ENCODE peak calls at places on chromosomes 3 and 15, in seven cellular contexts. B, G, M, X, J, W and N are unnamed samples.

GRCh38 chr3:123660900-123661299 is 76.0 kb upstream of the HACD2 start:
- DNase-seq in B (peak), G (no peak), M (no peak), X (no peak), J (no peak), W (no peak), N (no peak)

GRCh38 chr15:65323071-65323511 is 18.6 kb downstream of the RNU5B-1 start:
- DNase-seq in B (peak), G (peak), M (no peak), X (no peak), J (no peak), W (no peak), N (no peak)

GRCh38 chr3:181493423-181493822 is 218.3 kb upstream of the SOX2 start:
- DNase-seq in B (no peak), G (no peak), M (no peak), X (no peak), J (no peak), W (no peak), N (no peak)

GRCh38 chr15:74413350-74414080 is 20.2 kb downstream of the SEMA7A start:
- DNase-seq in B (no peak), G (no peak), M (no peak), X (no peak), J (no peak), W (no peak), N (no peak)

GRCh38 chr3:176046717-176047116 is 1150.6 kb downstream of the TBL1XR1 start:
- DNase-seq in B (peak), G (no peak), M (no peak), X (no peak), J (no peak), W (no peak), N (no peak)

GRCh38 chr15:51267047-51267713 is 71.2 kb downstream of the CYP19A1 start:
- DNase-seq in B (peak), G (no peak), M (no peak), X (peak), J (no peak), W (no peak), N (no peak)

GRCh38 chr3:16550305-16550675 is 36.8 kb upstream of the RFTN1 start:
- DNase-seq in B (no peak), G (no peak), M (no peak), X (peak), J (no peak), W (no peak), N (no peak)

GRCh38 chr15:89690276-89691218 is at the start of the genes PEX11A and WDR93:
- DNase-seq in B (peak), G (no peak), M (peak), X (peak), J (peak), W (peak), N (peak)

GRCh38 chr15:76802411-76802810 is 102.7 kb downstream of the SCAPER start:
- DNase-seq in B (no peak), G (no peak), M (no peak), X (no peak), J (no peak), W (no peak), N (no peak)

GRCh38 chr15:78768096-78768495 is 43.2 kb downstream of the ADAMTS7 start:
- DNase-seq in B (no peak), G (no peak), M (no peak), X (no peak), J (no peak), W (no peak), N (no peak)

GRCh38 chr3:44173263-44173662 is 68.4 kb upstream of the TOPAZ1 start:
- DNase-seq in B (no peak), G (no peak), M (no peak), X (no peak), J (no peak), W (no peak), N (no peak)

GRCh38 chr15:74213858-74214284 is 11.3 kb upstream of the STRA6 start:
- DNase-seq in B (no peak), G (peak), M (no peak), X (no peak), J (no peak), W (no peak), N (no peak)

GRCh38 chr3:185586644-185586964 is 509 bp downstream of the SENP2 start:
- DNase-seq in B (no peak), G (no peak), M (peak), X (no peak), J (no peak), W (no peak), N (no peak)

GRCh38 chr3:19866751-19867347 is 67.2 kb downstream of the EFHB start:
- DNase-seq in B (peak), G (peak), M (peak), X (peak), J (peak), W (peak), N (peak)

GRCh38 chr15:29428925-29429573 is 159.4 kb upstream of the NSMCE3 start:
- DNase-seq in B (no peak), G (no peak), M (no peak), X (no peak), J (no peak), W (no peak), N (no peak)

GRCh38 chr15:89630260-89630659 is 25.0 kb downstream of the KIF7 start:
- DNase-seq in B (no peak), G (no peak), M (no peak), X (no peak), J (no peak), W (no peak), N (no peak)

GRCh38 chr3:37221407-37221806 is 47.0 kb upstream of the LRRFIP2 start:
- DNase-seq in B (no peak), G (no peak), M (peak), X (no peak), J (peak), W (no peak), N (peak)

GRCh38 chr3:99683465-99683864 is 45.1 kb downstream of the COL8A1 start:
- DNase-seq in B (no peak), G (no peak), M (no peak), X (no peak), J (no peak), W (no peak), N (no peak)

GRCh38 chr3:153958635-153959320 is 162.4 kb upstream of the ARHGEF26 start:
- DNase-seq in B (peak), G (no peak), M (no peak), X (no peak), J (no peak), W (no peak), N (no peak)

GRCh38 chr3:141307351-141308059 is 60.8 kb upstream of the ZBTB38 start:
- DNase-seq in B (no peak), G (no peak), M (no peak), X (no peak), J (no peak), W (no peak), N (no peak)

GRCh38 chr15:36701336-36701735 is 121.9 kb downstream of the CDIN1 start:
- DNase-seq in B (no peak), G (no peak), M (no peak), X (no peak), J (no peak), W (no peak), N (no peak)

GRCh38 chr3:52979190-52979983 is 66.5 kb downstream of the SFMBT1 start:
- DNase-seq in B (no peak), G (no peak), M (no peak), X (no peak), J (no peak), W (no peak), N (no peak)

GRCh38 chr3:52978109-52978754 is 67.6 kb downstream of the SFMBT1 start:
- DNase-seq in B (no peak), G (no peak), M (no peak), X (no peak), J (no peak), W (no peak), N (no peak)

GRCh38 chr3:52971895-52972294 is 74.0 kb downstream of the SFMBT1 start:
- DNase-seq in B (no peak), G (no peak), M (no peak), X (no peak), J (no peak), W (no peak), N (no peak)

DNA sequence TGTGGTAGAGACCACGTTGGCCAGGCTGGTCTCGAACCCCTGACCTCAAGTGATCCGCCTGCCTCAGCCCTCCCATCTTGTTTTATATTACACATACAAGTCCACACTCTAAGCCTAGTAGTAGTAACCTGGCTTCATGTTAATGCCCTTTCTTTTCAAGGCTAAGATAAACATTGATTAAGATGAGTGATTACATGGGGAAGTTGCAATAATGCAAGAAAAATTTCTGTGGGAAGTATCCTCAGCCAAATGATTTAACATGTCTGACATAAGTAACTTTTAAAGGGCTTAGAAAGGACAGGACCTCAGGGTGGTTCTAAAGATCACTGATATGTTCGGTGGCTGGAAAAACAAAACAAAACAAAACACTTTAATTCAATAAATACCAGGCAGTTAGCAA is 72.1 kb downstream of the SFMBT1 start:
- DNase-seq in B (no peak), G (no peak), M (no peak), X (no peak), J (no peak), W (no peak), N (no peak)
- TF ChIP-seq JUND in B (no peak), G (no peak), M (no peak), X (no peak), J (no peak), W (no peak), N (no peak)

DNA sequence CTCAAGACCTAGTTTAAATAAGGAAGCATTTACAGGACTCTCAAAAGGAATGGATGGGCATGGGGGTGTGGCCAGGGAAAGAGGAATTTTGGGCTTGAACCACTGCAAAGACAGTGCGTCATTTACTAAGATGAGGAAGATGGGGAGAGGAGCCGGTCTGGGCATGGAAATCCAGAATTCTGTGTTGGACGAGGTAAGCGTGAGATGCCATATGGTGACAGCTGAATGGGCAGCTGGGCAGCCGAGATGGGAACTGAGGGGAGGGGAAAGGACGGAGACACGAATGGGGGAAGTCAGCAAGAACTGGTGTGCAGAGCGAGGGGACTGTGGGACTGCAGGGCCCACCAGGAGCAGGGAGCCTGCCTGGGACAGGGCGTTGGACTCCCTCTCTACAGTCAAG is 24.2 kb downstream of the TMEM44 start:
- DNase-seq in B (no peak), G (no peak), M (no peak), X (no peak), J (no peak), W (no peak), N (no peak)
- TF ChIP-seq JUND in B (no peak), G (no peak), M (no peak), X (no peak), J (no peak), W (no peak), N (no peak)

DNA sequence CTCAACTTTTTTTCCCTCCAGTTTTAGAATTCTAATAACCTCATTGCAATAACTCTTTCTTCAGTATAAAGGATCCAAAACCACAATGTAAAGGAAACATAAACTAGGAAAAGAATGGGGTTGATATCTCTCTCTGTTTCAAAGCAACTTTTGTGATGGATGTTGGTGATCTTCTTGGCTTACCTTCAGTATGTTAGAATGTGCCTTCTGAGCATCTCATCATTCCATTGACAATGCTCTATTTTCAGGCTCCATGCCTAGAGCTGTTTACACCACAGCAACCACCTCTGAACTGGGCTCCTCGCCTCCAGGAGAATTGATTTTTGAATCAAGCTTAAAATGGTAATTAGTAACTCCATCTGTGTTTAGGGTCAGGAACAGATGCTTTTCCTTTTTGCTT is 6.6 kb downstream of the NLGN1 start:
- DNase-seq in B (no peak), G (no peak), M (no peak), X (no peak), J (no peak), W (no peak), N (no peak)
- TF ChIP-seq JUND in B (no peak), G (no peak), M (no peak), X (no peak), J (no peak), W (no peak), N (no peak)

GRCh38 chr15:88276821-88277220 is 20.3 kb upstream of the NTRK3 start:
- DNase-seq in B (no peak), G (no peak), M (no peak), X (no peak), J (no peak), W (no peak), N (no peak)

GRCh38 chr15:88269371-88270062 is 13.0 kb upstream of the NTRK3 start:
- DNase-seq in B (no peak), G (no peak), M (no peak), X (no peak), J (no peak), W (no peak), N (no peak)

GRCh38 chr15:88275804-88276203 is 19.3 kb upstream of the NTRK3 start:
- DNase-seq in B (no peak), G (no peak), M (no peak), X (no peak), J (no peak), W (no peak), N (no peak)

GRCh38 chr15:88274534-88275460 is 18.3 kb upstream of the NTRK3 start:
- DNase-seq in B (peak), G (peak), M (peak), X (peak), J (peak), W (no peak), N (peak)

DNA sequence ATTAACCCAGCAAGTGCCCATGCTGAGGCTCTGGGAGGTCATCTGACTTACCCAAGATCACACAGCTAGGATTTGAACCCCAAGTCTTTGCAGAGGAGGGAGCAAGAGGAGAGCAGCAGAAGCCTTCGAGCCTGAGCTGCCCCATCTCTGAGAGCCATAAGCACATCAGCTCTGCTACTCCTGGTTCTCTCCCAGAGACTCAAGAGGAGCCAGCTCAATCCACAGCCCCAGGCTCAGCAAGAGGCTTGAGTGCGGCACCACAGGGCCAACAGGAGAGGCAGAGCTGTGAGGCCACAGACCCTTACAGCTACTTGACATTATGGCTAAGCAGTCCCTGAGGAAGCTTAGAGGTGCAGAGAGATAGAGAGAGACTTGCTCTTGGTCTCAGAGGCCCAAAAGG is 15.9 kb upstream of the NTRK3 start:
- DNase-seq in B (no peak), G (no peak), M (no peak), X (no peak), J (no peak), W (no peak), N (no peak)
- TF ChIP-seq JUND in B (no peak), G (no peak), M (no peak), X (no peak), J (no peak), W (no peak), N (no peak)

GRCh38 chr3:67215690-67216089 is 217.6 kb downstream of the KBTBD8 start:
- DNase-seq in B (no peak), G (no peak), M (no peak), X (no peak), J (no peak), W (no peak), N (no peak)
- TF ChIP-seq JUND in B (no peak), G (no peak), M (no peak), X (no peak), J (no peak), W (no peak), N (no peak)

GRCh38 chr3:134471521-134472193 is 14.1 kb downstream of the ANAPC13 start:
- DNase-seq in B (no peak), G (no peak), M (no peak), X (no peak), J (no peak), W (no peak), N (no peak)
- TF ChIP-seq JUND in B (no peak), G (no peak), M (no peak), X (no peak), J (no peak), W (no peak), N (no peak)

DNA sequence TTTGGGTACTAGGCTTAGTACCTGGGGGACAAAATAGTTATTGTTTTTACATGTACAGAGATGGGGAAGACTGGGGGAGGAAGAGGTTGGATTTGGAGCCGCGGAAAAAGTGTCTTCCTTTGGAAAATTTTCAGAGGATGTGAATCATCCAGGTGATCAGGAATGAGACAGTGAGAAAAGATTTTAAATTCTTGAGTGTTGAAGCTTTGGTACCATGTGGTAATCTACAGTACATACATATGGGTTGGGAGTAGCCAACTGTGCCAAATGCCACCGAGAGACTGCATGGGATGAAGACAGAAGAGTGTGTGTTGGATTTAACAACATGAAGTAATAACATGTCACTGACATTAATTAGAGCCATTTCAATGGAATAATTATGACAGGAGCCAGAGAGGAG is 1238.2 kb downstream of the ROBO1 start:
- DNase-seq in B (no peak), G (no peak), M (no peak), X (no peak), J (no peak), W (no peak), N (no peak)
- TF ChIP-seq JUND in B (no peak), G (no peak), M (no peak), X (no peak), J (no peak), W (no peak), N (no peak)

DNA sequence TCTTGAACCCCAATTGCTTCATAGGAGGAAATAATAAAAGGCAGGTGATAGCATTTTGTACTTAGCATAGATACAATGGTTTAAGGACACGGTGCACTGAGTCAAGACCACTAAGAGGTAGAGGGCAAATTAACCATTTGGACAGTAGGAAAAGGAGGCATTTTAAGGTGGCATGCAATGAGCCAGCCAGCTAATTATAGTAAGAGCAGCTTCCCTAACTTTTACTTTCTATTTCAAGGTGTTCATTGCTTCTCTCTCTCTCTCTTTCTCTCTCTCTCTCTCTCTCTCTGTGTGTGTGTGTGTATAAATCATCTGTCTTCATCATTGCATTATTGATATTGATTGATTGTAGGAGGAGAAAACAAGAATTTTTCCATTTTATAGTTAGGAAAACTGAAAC is 740.4 kb upstream of the CFAP20DC start:
- DNase-seq in B (no peak), G (no peak), M (no peak), X (no peak), J (no peak), W (no peak), N (no peak)
- TF ChIP-seq JUND in B (no peak), G (no peak), M (no peak), X (no peak), J (no peak), W (no peak), N (no peak)

DNA sequence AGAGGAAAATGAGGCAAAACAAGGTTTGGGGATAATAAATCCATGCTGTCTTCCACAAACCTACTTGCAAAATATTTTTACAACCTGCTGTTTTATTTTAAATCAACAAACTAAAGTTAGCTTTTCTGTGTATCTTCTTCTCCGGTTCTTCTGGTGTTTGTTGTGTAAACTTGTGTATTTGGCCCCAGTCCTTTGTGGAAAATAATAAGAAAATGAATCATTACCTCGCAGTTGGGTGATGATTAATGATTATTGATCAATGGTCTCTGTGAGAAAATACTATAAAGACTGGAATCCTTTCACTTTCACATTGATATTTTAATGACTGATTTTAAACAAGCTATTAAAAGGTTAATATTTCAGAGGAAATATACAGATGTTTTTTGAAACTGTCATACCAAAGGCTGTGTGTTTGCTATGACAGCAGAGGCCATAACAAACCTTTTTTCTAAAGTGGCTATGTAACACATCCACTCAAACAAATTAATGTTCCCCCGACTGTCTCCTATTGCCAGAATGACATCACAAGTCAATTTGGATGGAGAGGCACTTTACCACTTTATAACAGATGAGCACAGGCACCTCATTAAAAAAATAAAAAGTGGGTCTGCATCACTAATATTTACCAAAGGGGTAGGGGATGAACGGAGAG is 152.5 kb downstream of the MEX3B start:
- DNase-seq in B (no peak), G (no peak), M (no peak), X (no peak), J (no peak), W (no peak), N (no peak)
- TF ChIP-seq JUND in B (no peak), G (no peak), M (no peak), X (no peak), J (no peak), W (no peak), N (no peak)